ENCODE peak calls at places on chromosomes 1 and 21, in four cellular contexts. X, F, D and Y are unnamed samples.

GRCh38 chr1:47776554-47777156 is 220.5 kb downstream of the TRABD2B start:
- DNase-seq in X (no peak), D (no peak), F (no peak), Y (no peak)

GRCh38 chr21:43687566-43688395 is 28.4 kb downstream of the RRP1B start:
- DNase-seq in X (no peak), F (no peak), D (no peak), Y (no peak)

GRCh38 chr1:208985231-208985630 is 598.3 kb upstream of the CAMK1G start:
- DNase-seq in D (no peak), X (no peak), F (no peak), Y (no peak)

GRCh38 chr1:206745301-206745700 is 25.3 kb upstream of the IL19 start:
- DNase-seq in X (no peak), D (no peak), F (no peak), Y (no peak)

GRCh38 chr1:210384625-210385024 is 55.9 kb downstream of the HHAT start:
- DNase-seq in F (no peak), D (no peak), X (no peak), Y (no peak)

GRCh38 chr1:33470495-33471012 is 1.9 kb upstream of the ZSCAN20 start:
- DNase-seq in F (peak; percentile 83), X (peak; percentile 76), D (peak; percentile 72), Y (peak; percentile 83)

GRCh38 chr1:179818743-179819173 is 58.8 kb downstream of the TOR1AIP2 start:
- DNase-seq in X (no peak), F (peak; percentile 84), D (no peak), Y (no peak)

GRCh38 chr1:43440358-43440757 is 13.4 kb downstream of the HYI start:
- DNase-seq in D (no peak), X (peak; percentile 5), F (no peak), Y (no peak)

GRCh38 chr1:12697406-12697805 is 18.5 kb upstream of the AADACL3 start:
- DNase-seq in D (no peak), F (no peak), X (no peak), Y (no peak)

GRCh38 chr1:2059290-2059953 is 9.2 kb downstream of the PRKCZ start:
- DNase-seq in X (no peak), F (no peak), D (no peak), Y (no peak)

GRCh38 chr1:47201179-47201578 is 11.3 kb upstream of the PDZK1IP1 start:
- DNase-seq in D (no peak), X (no peak), F (no peak), Y (no peak)

GRCh38 chr1:99445486-99445885 is 181.2 kb downstream of the PLPPR4 start:
- DNase-seq in F (no peak), X (no peak), D (no peak), Y (no peak)

GRCh38 chr1:175094626-175095025 is 27.0 kb downstream of the TNN start:
- DNase-seq in D (no peak), X (no peak), F (no peak), Y (no peak)

GRCh38 chr1:116345830-116346229 is 27.2 kb upstream of the ATP1A1 start:
- DNase-seq in D (no peak), X (no peak), F (no peak), Y (no peak)

GRCh38 chr21:37264808-37265207 is 2.3 kb downstream of the VPS26C start:
- DNase-seq in X (no peak), D (no peak), F (peak; percentile 28), Y (no peak)

GRCh38 chr1:173488001-173488400 is 10.9 kb downstream of the PRDX6 start:
- DNase-seq in D (no peak), F (no peak), X (no peak), Y (no peak)

GRCh38 chr1:219312967-219313366 is 139.3 kb downstream of the LYPLAL1 start:
- DNase-seq in F (no peak), D (no peak), X (no peak), Y (no peak)

GRCh38 chr1:36503733-36504132 is 21.0 kb upstream of the CSF3R start:
- DNase-seq in X (no peak), D (no peak), F (no peak), Y (no peak)

GRCh38 chr1:226048886-226049285 is 13.6 kb upstream of the H3-3A start:
- DNase-seq in F (no peak), D (no peak), X (no peak), Y (no peak)

GRCh38 chr1:160662888-160663287 is 16.0 kb upstream of the SLAMF1 start:
- DNase-seq in F (no peak), X (no peak), D (no peak), Y (no peak)

GRCh38 chr1:20588634-20589225 is at the start of gene CDA:
- DNase-seq in D (peak; percentile 81), X (peak; percentile 77), F (no peak), Y (no peak)

GRCh38 chr1:111281411-111281810 is 9.2 kb upstream of the CHIA start:
- DNase-seq in F (no peak), X (no peak), D (no peak), Y (peak; percentile 13)

GRCh38 chr1:189654906-189655305 is 822.8 kb downstream of the BRINP3 start:
- DNase-seq in D (no peak), F (no peak), X (no peak), Y (no peak)

GRCh38 chr1:231803353-231803752 is 176.8 kb downstream of the DISC1 start:
- DNase-seq in D (no peak), X (no peak), F (no peak), Y (no peak)

GRCh38 chr1:245298781-245299180 is 144.0 kb downstream of the KIF26B start:
- DNase-seq in F (no peak), D (no peak), X (no peak), Y (peak; percentile 67)

GRCh38 chr21:27674037-27674436 is 707.1 kb upstream of the ADAMTS5 start:
- DNase-seq in X (no peak), D (no peak), F (no peak), Y (no peak)

GRCh38 chr1:90723561-90724108 is 6.5 kb upstream of the BARHL2 start:
- DNase-seq in X (no peak), F (no peak), D (no peak), Y (no peak)

GRCh38 chr1:94036721-94037120 is 84.2 kb downstream of the ABCA4 start:
- DNase-seq in D (no peak), X (no peak), F (no peak), Y (no peak)

GRCh38 chr1:6582370-6582769 is 2.6 kb downstream of the ZBTB48 start:
- DNase-seq in X (peak; percentile 88), D (no peak), F (no peak), Y (no peak)
- TF ChIP-seq POLR2A in X (peak; percentile 65), D (no peak), F (no peak), Y (no peak)

DNA sequence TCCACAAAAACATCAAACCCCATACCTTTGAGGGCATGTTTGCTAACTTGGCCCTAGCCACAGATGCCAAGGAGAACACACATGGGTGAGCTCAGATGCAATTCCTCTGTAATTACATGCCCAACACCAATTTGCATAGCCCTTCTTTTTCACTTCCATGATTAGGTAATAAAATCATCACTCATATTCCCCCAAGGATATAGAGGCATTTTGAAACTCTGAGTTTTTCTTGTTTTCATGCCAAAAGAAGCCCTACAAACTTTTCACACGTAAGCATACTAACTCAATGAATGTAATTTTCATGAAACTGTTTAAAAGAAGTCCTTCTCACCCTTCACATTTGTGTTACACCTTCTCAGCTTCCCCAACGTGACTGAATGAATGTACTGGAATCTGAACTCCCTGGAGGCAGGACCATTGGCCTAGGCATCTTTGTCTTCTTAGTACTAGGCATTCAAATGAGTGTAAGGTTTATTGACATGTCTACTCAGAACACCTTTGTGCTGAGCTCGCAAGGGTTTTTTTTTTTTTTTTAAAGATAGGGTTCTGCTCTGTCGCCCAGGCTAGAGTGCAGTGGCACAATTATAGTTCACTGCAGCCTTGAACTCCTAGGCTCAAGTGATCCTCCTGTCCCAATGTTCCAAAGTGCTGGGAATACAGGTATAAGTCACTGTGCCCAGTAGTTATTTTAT is 31.0 kb downstream of the FBXO42 start:
- DNase-seq in F (no peak), X (no peak), D (no peak), Y (no peak)
- H3K4me3 ChIP-seq in F (no peak overlapping the region), X (no peak overlapping the region), D (no peak overlapping the region), Y (no peak overlapping the region)

DNA sequence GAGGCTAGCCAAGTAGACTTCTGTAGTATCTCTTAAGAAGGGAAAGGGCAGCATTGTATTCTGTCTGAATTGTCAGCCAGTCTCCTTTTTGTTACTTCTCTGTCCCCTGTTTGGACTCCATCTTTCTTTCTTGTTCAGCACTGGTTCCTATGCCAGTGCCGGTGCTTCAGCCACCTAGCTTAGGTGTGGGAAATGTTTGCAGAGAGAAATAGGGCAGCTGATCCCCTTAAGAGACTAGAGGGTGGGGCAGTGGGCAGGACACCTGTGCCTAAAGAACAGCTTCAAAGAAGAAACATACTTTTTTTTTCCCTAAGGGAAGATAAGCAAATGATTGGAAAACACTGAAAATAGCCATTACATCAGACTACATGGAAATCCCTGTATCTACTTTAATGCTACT is 113.0 kb downstream of the POU2F1 start:
- DNase-seq in X (no peak), D (no peak), F (no peak), Y (no peak)
- H3K27ac ChIP-seq in X (no peak overlapping the region), D (no peak overlapping the region), F (no peak overlapping the region), Y (no peak overlapping the region)

GRCh38 chr1:27527857-27528700 is 38.1 kb upstream of the WASF2 start:
- DNase-seq in D (no peak), X (peak; percentile 83), F (no peak), Y (peak; percentile 94)
- TF ChIP-seq POLR2A in D (peak; percentile 35), X (peak; percentile 64), F (no peak), Y (peak; percentile 83)

DNA sequence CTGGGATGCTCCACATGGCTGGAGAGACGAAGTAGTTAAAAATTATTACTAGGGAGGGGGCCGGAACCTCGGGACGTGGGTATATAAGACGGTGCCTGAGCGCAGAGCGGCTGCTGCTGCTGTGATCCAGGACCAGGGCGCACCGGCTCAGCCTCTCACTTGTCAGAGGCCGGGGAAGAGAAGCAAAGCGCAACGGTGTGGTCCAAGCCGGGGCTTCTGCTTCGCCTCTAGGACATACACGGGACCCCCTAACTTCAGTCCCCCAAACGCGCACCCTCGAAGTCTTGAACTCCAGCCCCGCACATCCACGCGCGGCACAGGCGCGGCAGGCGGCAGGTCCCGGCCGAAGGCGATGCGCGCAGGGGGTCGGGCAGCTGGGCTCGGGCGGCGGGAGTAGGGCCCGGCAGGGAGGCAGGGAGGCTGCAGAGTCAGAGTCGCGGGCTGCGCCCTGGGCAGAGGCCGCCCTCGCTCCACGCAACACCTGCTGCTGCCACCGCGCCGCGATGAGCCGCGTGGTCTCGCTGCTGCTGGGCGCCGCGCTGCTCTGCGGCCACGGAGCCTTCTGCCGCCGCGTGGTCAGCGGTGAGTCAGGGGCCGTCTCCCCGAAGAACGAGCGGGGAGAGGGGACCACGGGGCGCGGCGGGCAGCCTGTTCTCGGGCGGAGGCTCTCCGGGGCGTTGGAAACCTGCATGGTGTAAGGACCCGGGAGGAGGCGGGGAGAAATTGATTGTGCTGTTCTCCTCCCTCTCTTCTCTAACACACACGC is at the start of gene CHODL:
- DNase-seq in X (no peak), D (no peak), F (no peak), Y (no peak)
- H3K4me3 ChIP-seq in X (peak within 1 kb of the TSS; percentile 25), D (no peak within 1 kb of the TSS), F (no peak within 1 kb of the TSS), Y (no peak within 1 kb of the TSS)

DNA sequence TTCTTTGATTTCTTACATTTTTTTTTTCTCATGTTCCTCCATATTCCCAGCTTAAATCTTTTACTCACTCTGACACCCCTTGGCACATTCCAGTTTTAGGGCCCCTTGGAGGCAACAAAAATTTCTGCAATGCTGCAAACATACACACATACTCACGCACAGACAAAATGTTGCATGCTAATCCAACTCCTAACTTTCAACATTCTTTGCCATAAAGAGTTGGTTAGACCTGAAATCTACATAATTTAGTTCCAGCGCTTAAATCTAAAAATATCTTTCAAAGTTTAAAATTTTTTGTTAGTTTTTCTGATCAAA is 103.9 kb downstream of the PTPN14 start:
- DNase-seq in F (no peak), D (no peak), X (no peak), Y (no peak)
- H3K27ac ChIP-seq in F (no peak overlapping the region), D (peak overlapping the region; percentile 81), X (no peak overlapping the region), Y (no peak overlapping the region)